ENCODE peak calls at places on chromosomes 1 and 21, in nine cellular contexts. One of them, this sample, is unnamed. For H3K9me3, the result is how much of the 10 kb centered on the place peaks cover.

GRCh38 chr1:31166462-31166861 is 73.2 kb downstream of the NKAIN1 start:
- DNase-seq in aorta: no peak
- DNase-seq in K562: no peak
- DNase-seq in uterus: no peak
- DNase-seq in mesenchymal stem cell: no peak
- DNase-seq in iPS DF 6.9: no peak
- DNase-seq in endothelial cell of umbilical vein: no peak
- DNase-seq in fibroblast of lung: no peak
- DNase-seq in suprapubic skin: no peak
- DNase-seq in this sample: no peak

GRCh38 chr21:39029086-39029772 is 154.0 kb downstream of the PSMG1 start:
- DNase-seq in K562: no peak
- DNase-seq in endothelial cell of umbilical vein: no peak
- DNase-seq in aorta: no peak
- DNase-seq in fibroblast of lung: peak
- DNase-seq in suprapubic skin: no peak
- DNase-seq in iPS DF 6.9: no peak
- DNase-seq in mesenchymal stem cell: peak
- DNase-seq in uterus: no peak
- DNase-seq in this sample: peak

GRCh38 chr1:207029991-207030521 is 2.5 kb downstream of the C1orf116 start:
- DNase-seq in uterus: no peak
- DNase-seq in fibroblast of lung: no peak
- DNase-seq in iPS DF 6.9: no peak
- DNase-seq in endothelial cell of umbilical vein: no peak
- DNase-seq in mesenchymal stem cell: no peak
- DNase-seq in K562: peak
- DNase-seq in suprapubic skin: no peak
- DNase-seq in aorta: no peak
- DNase-seq in this sample: no peak

GRCh38 chr21:40769231-40769630 is 77.7 kb downstream of the DSCAM start:
- DNase-seq in K562: no peak
- DNase-seq in mesenchymal stem cell: no peak
- DNase-seq in aorta: no peak
- DNase-seq in fibroblast of lung: no peak
- DNase-seq in uterus: no peak
- DNase-seq in iPS DF 6.9: no peak
- DNase-seq in endothelial cell of umbilical vein: no peak
- DNase-seq in suprapubic skin: no peak
- DNase-seq in this sample: no peak

GRCh38 chr1:101509370-101509769 is 272.6 kb downstream of the S1PR1 start:
- DNase-seq in fibroblast of lung: no peak
- DNase-seq in K562: no peak
- DNase-seq in endothelial cell of umbilical vein: no peak
- DNase-seq in uterus: no peak
- DNase-seq in iPS DF 6.9: no peak
- DNase-seq in mesenchymal stem cell: no peak
- DNase-seq in suprapubic skin: no peak
- DNase-seq in aorta: no peak
- DNase-seq in this sample: peak

GRCh38 chr1:119091618-119092017 is 48.8 kb downstream of the WARS2 start:
- DNase-seq in endothelial cell of umbilical vein: no peak
- DNase-seq in mesenchymal stem cell: no peak
- DNase-seq in K562: no peak
- DNase-seq in uterus: no peak
- DNase-seq in fibroblast of lung: no peak
- DNase-seq in iPS DF 6.9: no peak
- DNase-seq in aorta: no peak
- DNase-seq in suprapubic skin: no peak
- DNase-seq in this sample: no peak

GRCh38 chr1:3171761-3172160 is 102.8 kb downstream of the PRDM16 start:
- DNase-seq in suprapubic skin: no peak
- DNase-seq in aorta: no peak
- DNase-seq in K562: no peak
- DNase-seq in iPS DF 6.9: no peak
- DNase-seq in fibroblast of lung: no peak
- DNase-seq in mesenchymal stem cell: no peak
- DNase-seq in endothelial cell of umbilical vein: no peak
- DNase-seq in uterus: no peak
- DNase-seq in this sample: no peak

GRCh38 chr21:35932232-35932911 is 128.0 kb downstream of the SETD4 start:
- DNase-seq in uterus: peak
- DNase-seq in suprapubic skin: no peak
- DNase-seq in endothelial cell of umbilical vein: peak
- DNase-seq in K562: peak
- DNase-seq in iPS DF 6.9: no peak
- DNase-seq in fibroblast of lung: peak
- DNase-seq in aorta: no peak
- DNase-seq in mesenchymal stem cell: peak
- DNase-seq in this sample: no peak

GRCh38 chr1:184970691-184971161 is 3.6 kb downstream of the NIBAN1 start:
- DNase-seq in mesenchymal stem cell: peak
- DNase-seq in uterus: no peak
- DNase-seq in endothelial cell of umbilical vein: no peak
- DNase-seq in aorta: no peak
- DNase-seq in suprapubic skin: no peak
- DNase-seq in K562: no peak
- DNase-seq in iPS DF 6.9: no peak
- DNase-seq in fibroblast of lung: peak
- DNase-seq in this sample: no peak

GRCh38 chr1:184971522-184972265 is 2.6 kb downstream of the NIBAN1 start:
- DNase-seq in mesenchymal stem cell: peak
- DNase-seq in aorta: no peak
- DNase-seq in uterus: no peak
- DNase-seq in suprapubic skin: no peak
- DNase-seq in iPS DF 6.9: no peak
- DNase-seq in K562: no peak
- DNase-seq in fibroblast of lung: no peak
- DNase-seq in endothelial cell of umbilical vein: no peak
- DNase-seq in this sample: no peak

GRCh38 chr1:184974086-184974836 is at the start of gene NIBAN1:
- DNase-seq in iPS DF 6.9: peak
- DNase-seq in suprapubic skin: peak
- DNase-seq in fibroblast of lung: peak
- DNase-seq in uterus: peak
- DNase-seq in K562: peak
- DNase-seq in mesenchymal stem cell: peak
- DNase-seq in endothelial cell of umbilical vein: peak
- DNase-seq in aorta: peak
- DNase-seq in this sample: peak

GRCh38 chr1:184973308-184974085 is 811 bp downstream of the NIBAN1 start:
- DNase-seq in suprapubic skin: no peak
- DNase-seq in fibroblast of lung: peak
- DNase-seq in endothelial cell of umbilical vein: peak
- DNase-seq in iPS DF 6.9: no peak
- DNase-seq in aorta: peak
- DNase-seq in uterus: peak
- DNase-seq in mesenchymal stem cell: peak
- DNase-seq in K562: peak
- DNase-seq in this sample: peak

DNA sequence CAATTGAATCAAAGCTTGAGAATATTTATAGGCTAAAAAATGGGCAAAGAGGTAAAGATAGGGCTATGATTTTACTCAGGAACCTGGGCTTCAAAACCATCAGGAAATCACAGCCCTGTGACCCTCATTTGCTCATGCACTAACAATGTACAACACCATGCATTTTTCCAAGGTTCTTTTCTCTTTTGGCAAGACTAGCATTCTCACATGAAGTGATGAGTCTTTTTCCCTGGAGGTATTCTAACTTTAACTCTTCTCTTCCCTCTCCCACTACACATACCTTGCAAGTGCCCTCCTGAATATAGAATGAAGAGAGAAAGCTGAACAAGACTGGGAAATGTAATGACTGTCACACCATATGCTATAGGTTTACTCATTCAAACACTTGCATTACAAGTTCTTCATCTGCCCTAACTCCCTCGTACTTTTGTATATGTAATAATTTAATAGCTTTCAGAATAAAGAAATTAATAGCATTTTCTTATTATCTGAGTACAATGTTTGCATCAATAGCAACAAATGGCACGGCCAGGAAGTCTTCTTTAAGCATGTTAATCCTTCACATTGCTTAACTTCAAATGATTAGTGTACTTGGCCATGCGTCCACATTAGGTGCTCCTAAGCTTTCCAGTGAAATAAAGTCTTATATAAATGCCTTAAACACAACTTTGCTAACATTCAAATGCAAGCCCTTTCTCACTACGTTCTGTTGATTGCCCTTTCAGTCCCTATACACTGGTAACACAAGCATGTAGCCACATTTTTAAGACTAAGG is 1.8 kb downstream of the NIBAN1 start:
- DNase-seq in mesenchymal stem cell: peak
- DNase-seq in iPS DF 6.9: no peak
- DNase-seq in fibroblast of lung: peak
- DNase-seq in aorta: no peak
- DNase-seq in uterus: no peak
- DNase-seq in K562: peak
- DNase-seq in endothelial cell of umbilical vein: no peak
- DNase-seq in suprapubic skin: no peak
- DNase-seq in this sample: no peak
- H3K4me3 ChIP-seq in mesenchymal stem cell: no peak
- H3K4me3 ChIP-seq in iPS DF 6.9: no peak
- H3K4me3 ChIP-seq in fibroblast of lung: peak
- H3K4me3 ChIP-seq in aorta: peak
- H3K4me3 ChIP-seq in uterus: peak
- H3K4me3 ChIP-seq in K562: peak
- H3K4me3 ChIP-seq in endothelial cell of umbilical vein: no peak
- H3K4me3 ChIP-seq in suprapubic skin: peak
- H3K4me3 ChIP-seq in this sample: no peak

DNA sequence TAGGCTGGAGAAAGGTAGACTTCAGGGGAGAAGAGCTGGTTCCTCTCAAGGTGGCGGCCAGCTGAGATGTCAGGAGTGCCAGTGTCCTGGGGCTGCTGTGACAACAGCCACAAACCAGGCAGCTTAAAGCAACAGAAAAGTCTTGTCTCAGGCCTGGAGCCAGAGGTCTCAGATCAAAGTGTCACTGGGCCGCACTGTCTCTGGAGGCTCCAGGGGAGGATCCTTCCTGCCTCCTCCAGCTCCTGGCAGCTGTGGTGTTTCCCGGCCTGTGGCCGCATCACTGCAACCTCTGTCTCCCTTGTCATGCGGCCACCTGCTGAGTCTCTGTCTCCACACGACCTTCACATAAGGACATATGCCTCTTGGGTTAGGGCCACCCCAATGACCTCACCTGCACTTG is 24.4 kb upstream of the TSPEAR start:
- DNase-seq in endothelial cell of umbilical vein: no peak
- DNase-seq in mesenchymal stem cell: no peak
- DNase-seq in uterus: no peak
- DNase-seq in aorta: peak
- DNase-seq in iPS DF 6.9: no peak
- DNase-seq in suprapubic skin: peak
- DNase-seq in K562: no peak
- DNase-seq in fibroblast of lung: no peak
- DNase-seq in this sample: no peak
- H3K9me3 ChIP-seq in endothelial cell of umbilical vein: under half
- H3K9me3 ChIP-seq in mesenchymal stem cell: under half
- H3K9me3 ChIP-seq in uterus: under half
- H3K9me3 ChIP-seq in aorta: under half
- H3K9me3 ChIP-seq in iPS DF 6.9: under half
- H3K9me3 ChIP-seq in suprapubic skin: under half
- H3K9me3 ChIP-seq in K562: under half
- H3K9me3 ChIP-seq in fibroblast of lung: under half
- H3K9me3 ChIP-seq in this sample: under half

GRCh38 chr21:41892726-41893125 is 13.6 kb upstream of the PRDM15 start:
- DNase-seq in iPS DF 6.9: no peak
- DNase-seq in mesenchymal stem cell: no peak
- DNase-seq in K562: no peak
- DNase-seq in suprapubic skin: no peak
- DNase-seq in aorta: no peak
- DNase-seq in fibroblast of lung: no peak
- DNase-seq in uterus: no peak
- DNase-seq in endothelial cell of umbilical vein: no peak
- DNase-seq in this sample: no peak

GRCh38 chr21:41895643-41896493 is 16.7 kb upstream of the PRDM15 start:
- DNase-seq in uterus: no peak
- DNase-seq in fibroblast of lung: peak
- DNase-seq in K562: peak
- DNase-seq in endothelial cell of umbilical vein: peak
- DNase-seq in suprapubic skin: no peak
- DNase-seq in iPS DF 6.9: no peak
- DNase-seq in mesenchymal stem cell: no peak
- DNase-seq in aorta: no peak
- DNase-seq in this sample: no peak

GRCh38 chr21:41897047-41897669 is 18.0 kb upstream of the PRDM15 start:
- DNase-seq in aorta: peak
- DNase-seq in uterus: no peak
- DNase-seq in suprapubic skin: no peak
- DNase-seq in K562: no peak
- DNase-seq in iPS DF 6.9: no peak
- DNase-seq in mesenchymal stem cell: no peak
- DNase-seq in endothelial cell of umbilical vein: no peak
- DNase-seq in fibroblast of lung: no peak
- DNase-seq in this sample: no peak

GRCh38 chr21:41894511-41894910 is 15.4 kb upstream of the PRDM15 start:
- DNase-seq in suprapubic skin: no peak
- DNase-seq in mesenchymal stem cell: no peak
- DNase-seq in endothelial cell of umbilical vein: no peak
- DNase-seq in iPS DF 6.9: no peak
- DNase-seq in K562: no peak
- DNase-seq in uterus: no peak
- DNase-seq in fibroblast of lung: no peak
- DNase-seq in aorta: no peak
- DNase-seq in this sample: no peak

DNA sequence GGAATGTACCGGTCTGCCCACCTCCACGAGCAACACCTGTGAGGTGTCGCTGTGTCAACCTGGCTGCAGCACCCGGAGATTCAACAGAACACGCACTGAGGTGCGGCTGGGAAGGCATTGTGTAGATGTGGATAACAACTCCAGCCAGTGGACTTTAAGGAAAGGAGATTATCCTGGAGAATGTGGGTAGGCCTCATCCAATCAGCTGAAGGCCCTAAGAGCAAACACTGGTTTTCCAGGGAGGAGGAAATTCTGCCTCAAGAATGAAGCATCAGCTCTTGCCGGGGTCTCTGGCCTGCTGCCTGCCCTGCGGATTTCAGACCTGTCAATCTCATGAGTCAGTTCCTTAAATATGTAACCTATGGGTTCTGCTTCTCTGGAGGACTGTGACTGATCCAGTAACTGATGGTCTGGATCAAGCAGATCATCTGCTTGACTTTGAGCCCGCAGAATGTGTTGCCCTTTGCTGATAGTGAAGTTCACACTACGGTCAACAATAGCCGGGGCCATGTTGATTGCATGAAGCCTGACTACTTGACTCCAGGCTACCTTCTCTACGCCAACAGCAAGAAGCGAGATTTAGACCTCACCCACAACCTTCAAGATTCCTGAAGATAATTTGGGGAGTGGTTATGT is 15.9 kb upstream of the PRDM15 start:
- DNase-seq in uterus: no peak
- DNase-seq in iPS DF 6.9: no peak
- DNase-seq in suprapubic skin: no peak
- DNase-seq in endothelial cell of umbilical vein: peak
- DNase-seq in aorta: no peak
- DNase-seq in K562: peak
- DNase-seq in mesenchymal stem cell: peak
- DNase-seq in fibroblast of lung: peak
- DNase-seq in this sample: no peak
- H3K4me3 ChIP-seq in uterus: no peak
- H3K4me3 ChIP-seq in iPS DF 6.9: no peak
- H3K4me3 ChIP-seq in suprapubic skin: no peak
- H3K4me3 ChIP-seq in endothelial cell of umbilical vein: no peak
- H3K4me3 ChIP-seq in aorta: no peak
- H3K4me3 ChIP-seq in K562: no peak
- H3K4me3 ChIP-seq in mesenchymal stem cell: no peak
- H3K4me3 ChIP-seq in fibroblast of lung: no peak
- H3K4me3 ChIP-seq in this sample: no peak

GRCh38 chr1:4594286-4594991 is 60.0 kb upstream of the AJAP1 start:
- DNase-seq in uterus: no peak
- DNase-seq in iPS DF 6.9: no peak
- DNase-seq in endothelial cell of umbilical vein: no peak
- DNase-seq in aorta: peak
- DNase-seq in fibroblast of lung: no peak
- DNase-seq in K562: no peak
- DNase-seq in mesenchymal stem cell: no peak
- DNase-seq in suprapubic skin: peak
- DNase-seq in this sample: no peak

GRCh38 chr1:4586611-4587010 is 67.8 kb upstream of the AJAP1 start:
- DNase-seq in aorta: no peak
- DNase-seq in iPS DF 6.9: no peak
- DNase-seq in K562: no peak
- DNase-seq in uterus: no peak
- DNase-seq in mesenchymal stem cell: no peak
- DNase-seq in suprapubic skin: no peak
- DNase-seq in endothelial cell of umbilical vein: no peak
- DNase-seq in fibroblast of lung: no peak
- DNase-seq in this sample: no peak

GRCh38 chr1:4587721-4588120 is 66.7 kb upstream of the AJAP1 start:
- DNase-seq in fibroblast of lung: no peak
- DNase-seq in endothelial cell of umbilical vein: no peak
- DNase-seq in uterus: no peak
- DNase-seq in aorta: no peak
- DNase-seq in iPS DF 6.9: no peak
- DNase-seq in mesenchymal stem cell: no peak
- DNase-seq in suprapubic skin: no peak
- DNase-seq in K562: no peak
- DNase-seq in this sample: no peak

GRCh38 chr1:4593106-4593505 is 61.3 kb upstream of the AJAP1 start:
- DNase-seq in aorta: no peak
- DNase-seq in suprapubic skin: no peak
- DNase-seq in uterus: no peak
- DNase-seq in fibroblast of lung: no peak
- DNase-seq in mesenchymal stem cell: no peak
- DNase-seq in K562: no peak
- DNase-seq in iPS DF 6.9: no peak
- DNase-seq in endothelial cell of umbilical vein: no peak
- DNase-seq in this sample: no peak

GRCh38 chr1:4590766-4591165 is 63.6 kb upstream of the AJAP1 start:
- DNase-seq in uterus: no peak
- DNase-seq in fibroblast of lung: no peak
- DNase-seq in aorta: no peak
- DNase-seq in K562: no peak
- DNase-seq in iPS DF 6.9: no peak
- DNase-seq in mesenchymal stem cell: no peak
- DNase-seq in endothelial cell of umbilical vein: no peak
- DNase-seq in suprapubic skin: no peak
- DNase-seq in this sample: no peak
- H3K9me3 ChIP-seq in uterus: under half
- H3K9me3 ChIP-seq in fibroblast of lung: under half
- H3K9me3 ChIP-seq in aorta: under half
- H3K9me3 ChIP-seq in K562: under half
- H3K9me3 ChIP-seq in iPS DF 6.9: under half
- H3K9me3 ChIP-seq in mesenchymal stem cell: under half
- H3K9me3 ChIP-seq in endothelial cell of umbilical vein: under half
- H3K9me3 ChIP-seq in suprapubic skin: under half
- H3K9me3 ChIP-seq in this sample: under half

This sample was measured in BE2C.